ENCODE peak calls at places on chromosomes 16 and 17, in five cellular contexts. A, D, Q, P and N are unnamed samples.

GRCh38 chr16:69131167-69131748 is 1.1 kb downstream of the CHTF8 start:
- DNase-seq in Q (no peak), D (no peak), A (no peak), P (peak; percentile 38), N (no peak)

GRCh38 chr17:77318021-77318420 is 177.3 kb downstream of the SEC14L1 start:
- DNase-seq in D (no peak), A (no peak), Q (no peak), P (no peak), N (no peak)

GRCh38 chr17:50884354-50885311 is 18.5 kb upstream of the TOB1 start:
- DNase-seq in D (no peak), A (no peak), Q (no peak), P (peak; percentile 61), N (peak; percentile 95)

GRCh38 chr16:67537636-67538591 is 9.3 kb downstream of the RIPOR1 start:
- DNase-seq in Q (no peak), P (no peak), D (no peak), A (no peak), N (no peak)

GRCh38 chr16:49890876-49891275 is 35.0 kb upstream of the ZNF423 start:
- DNase-seq in P (no peak), Q (no peak), A (no peak), D (no peak), N (no peak)

GRCh38 chr17:9183297-9183696 is 162.0 kb downstream of the NTN1 start:
- DNase-seq in P (no peak), D (no peak), A (no peak), Q (no peak), N (no peak)

GRCh38 chr17:45363498-45363897 is 46.7 kb upstream of the MAP3K14 start:
- DNase-seq in A (no peak), Q (no peak), D (no peak), P (no peak), N (no peak)

GRCh38 chr17:19867654-19868395 is at the start of gene ULK2:
- DNase-seq in D (peak; percentile 21), P (peak; percentile 84), A (peak; percentile 69), Q (peak; percentile 42), N (no peak)

GRCh38 chr16:76474048-76474447 is 196.8 kb downstream of the CNTNAP4 start:
- DNase-seq in A (no peak), D (no peak), P (no peak), Q (no peak), N (no peak)

GRCh38 chr16:60199154-60199553 is 1465.0 kb upstream of the GOT2 start:
- DNase-seq in D (no peak), Q (no peak), P (no peak), A (no peak), N (no peak)

GRCh38 chr17:56879280-56879679 is 34.6 kb downstream of the TRIM25 start:
- DNase-seq in Q (no peak), D (no peak), A (no peak), P (no peak), N (no peak)

GRCh38 chr17:10099051-10099571 is 99.3 kb downstream of the GAS7 start:
- DNase-seq in Q (no peak), A (no peak), P (peak; percentile 41), D (peak; percentile 59), N (no peak)

GRCh38 chr16:27310576-27311448 is 3.0 kb upstream of the IL4R start:
- DNase-seq in D (no peak), Q (no peak), P (no peak), A (no peak), N (no peak)